ENCODE peak calls at places on chromosomes 13 and 19, in four cellular contexts. One of them, this sample, is unnamed. For H3K4me1, the result is how much of the 10 kb centered on the place peaks cover.

GRCh38 chr19:49442793-49443365 is 1.6 kb upstream of the SLC17A7 start:
- DNase-seq in uterus: peak
- DNase-seq in OCI-LY7: peak
- DNase-seq in CD8-positive, alpha-beta memory T cell: peak
- DNase-seq in this sample: peak

GRCh38 chr13:65787087-65787486 is 1443.0 kb downstream of the PCDH9 start:
- DNase-seq in CD8-positive, alpha-beta memory T cell: no peak
- DNase-seq in uterus: no peak
- DNase-seq in OCI-LY7: no peak
- DNase-seq in this sample: no peak

GRCh38 chr19:33998739-33999345 is 173.5 kb upstream of the LSM14A start:
- DNase-seq in uterus: no peak
- DNase-seq in CD8-positive, alpha-beta memory T cell: no peak
- DNase-seq in OCI-LY7: peak
- DNase-seq in this sample: no peak

GRCh38 chr13:79490846-79491245 is 9.9 kb downstream of the NDFIP2 start:
- DNase-seq in OCI-LY7: no peak
- DNase-seq in CD8-positive, alpha-beta memory T cell: no peak
- DNase-seq in uterus: no peak
- DNase-seq in this sample: no peak

GRCh38 chr19:50792852-50793250 is 2.6 kb downstream of the ACP4 start:
- DNase-seq in OCI-LY7: no peak
- DNase-seq in uterus: no peak
- DNase-seq in CD8-positive, alpha-beta memory T cell: no peak
- DNase-seq in this sample: no peak

GRCh38 chr13:21670006-21670882 is 629 bp upstream of the FGF9 start:
- DNase-seq in OCI-LY7: peak
- DNase-seq in CD8-positive, alpha-beta memory T cell: peak
- DNase-seq in uterus: peak
- DNase-seq in this sample: peak

GRCh38 chr13:70107498-70108271 is at the start of gene ATXN8OS:
- DNase-seq in uterus: no peak
- DNase-seq in CD8-positive, alpha-beta memory T cell: peak
- DNase-seq in OCI-LY7: no peak
- DNase-seq in this sample: peak

GRCh38 chr19:56367829-56368711 is 25.3 kb downstream of the ZNF582 start:
- DNase-seq in OCI-LY7: no peak
- DNase-seq in uterus: peak
- DNase-seq in CD8-positive, alpha-beta memory T cell: peak
- DNase-seq in this sample: peak

GRCh38 chr19:56404705-56405056 is 549 bp downstream of the ZNF583 start:
- DNase-seq in CD8-positive, alpha-beta memory T cell: peak
- DNase-seq in uterus: no peak
- DNase-seq in OCI-LY7: no peak
- DNase-seq in this sample: no peak

GRCh38 chr13:102003848-102004570 is 397.8 kb downstream of the FGF14 start:
- DNase-seq in uterus: no peak
- DNase-seq in CD8-positive, alpha-beta memory T cell: no peak
- DNase-seq in OCI-LY7: no peak
- DNase-seq in this sample: no peak

GRCh38 chr13:86932935-86933334 is 738.2 kb upstream of the SLITRK5 start:
- DNase-seq in uterus: no peak
- DNase-seq in CD8-positive, alpha-beta memory T cell: no peak
- DNase-seq in OCI-LY7: no peak
- DNase-seq in this sample: no peak

GRCh38 chr19:14848822-14849221 is at the start of gene OR7A10:
- DNase-seq in uterus: no peak
- DNase-seq in OCI-LY7: no peak
- DNase-seq in CD8-positive, alpha-beta memory T cell: no peak
- DNase-seq in this sample: no peak

GRCh38 chr13:102905905-102906304 is 60.1 kb downstream of the ERCC5 start:
- DNase-seq in OCI-LY7: no peak
- DNase-seq in CD8-positive, alpha-beta memory T cell: no peak
- DNase-seq in uterus: no peak
- DNase-seq in this sample: no peak

GRCh38 chr19:54459282-54460229 is 4.0 kb downstream of the LENG9 start:
- DNase-seq in CD8-positive, alpha-beta memory T cell: no peak
- DNase-seq in uterus: no peak
- DNase-seq in OCI-LY7: no peak
- DNase-seq in this sample: peak

GRCh38 chr13:27359203-27359821 is 65.1 kb upstream of the GTF3A start:
- DNase-seq in CD8-positive, alpha-beta memory T cell: peak
- DNase-seq in uterus: peak
- DNase-seq in OCI-LY7: peak
- DNase-seq in this sample: peak

GRCh38 chr19:57903298-57904174 is 12.9 kb downstream of the ZNF417 start:
- DNase-seq in OCI-LY7: peak
- DNase-seq in CD8-positive, alpha-beta memory T cell: no peak
- DNase-seq in uterus: no peak
- DNase-seq in this sample: no peak

GRCh38 chr19:49425922-49426592 is 869 bp downstream of the GFY start:
- DNase-seq in uterus: no peak
- DNase-seq in OCI-LY7: peak
- DNase-seq in CD8-positive, alpha-beta memory T cell: no peak
- DNase-seq in this sample: no peak

GRCh38 chr13:93951153-93951552 is 528.3 kb downstream of the DCT start:
- DNase-seq in OCI-LY7: no peak
- DNase-seq in uterus: no peak
- DNase-seq in CD8-positive, alpha-beta memory T cell: no peak
- DNase-seq in this sample: no peak

GRCh38 chr19:3433313-3433712 is 47.0 kb downstream of the SMIM24 start:
- DNase-seq in uterus: no peak
- DNase-seq in CD8-positive, alpha-beta memory T cell: no peak
- DNase-seq in OCI-LY7: no peak
- DNase-seq in this sample: no peak

GRCh38 chr19:41755328-41755913 is at the start of gene CEACAM6:
- DNase-seq in CD8-positive, alpha-beta memory T cell: no peak
- DNase-seq in uterus: no peak
- DNase-seq in OCI-LY7: no peak
- DNase-seq in this sample: no peak

GRCh38 chr19:40962460-40962961 is 28.6 kb upstream of the CYP2B6 start:
- DNase-seq in CD8-positive, alpha-beta memory T cell: no peak
- DNase-seq in OCI-LY7: no peak
- DNase-seq in uterus: no peak
- DNase-seq in this sample: no peak

GRCh38 chr19:23002690-23003422 is at the start of gene ZNF728:
- DNase-seq in OCI-LY7: no peak
- DNase-seq in uterus: peak
- DNase-seq in CD8-positive, alpha-beta memory T cell: no peak
- DNase-seq in this sample: no peak

GRCh38 chr13:49022472-49023144 is 46.9 kb downstream of the FNDC3A start:
- DNase-seq in OCI-LY7: no peak
- DNase-seq in uterus: no peak
- DNase-seq in CD8-positive, alpha-beta memory T cell: no peak
- DNase-seq in this sample: no peak

GRCh38 chr13:76292726-76293125 is 593.5 kb downstream of the KCTD12 start:
- DNase-seq in CD8-positive, alpha-beta memory T cell: no peak
- DNase-seq in uterus: no peak
- DNase-seq in OCI-LY7: no peak
- DNase-seq in this sample: no peak

GRCh38 chr13:34678154-34678553 is 263.9 kb upstream of the NBEA start:
- DNase-seq in OCI-LY7: no peak
- DNase-seq in uterus: no peak
- DNase-seq in CD8-positive, alpha-beta memory T cell: no peak
- DNase-seq in this sample: no peak

GRCh38 chr13:90445179-90445578 is 902.3 kb upstream of the MIR17HG start:
- DNase-seq in uterus: no peak
- DNase-seq in CD8-positive, alpha-beta memory T cell: no peak
- DNase-seq in OCI-LY7: no peak
- DNase-seq in this sample: no peak

GRCh38 chr19:54391589-54392061 is 23.6 kb upstream of the TTYH1 start:
- DNase-seq in OCI-LY7: no peak
- DNase-seq in CD8-positive, alpha-beta memory T cell: no peak
- DNase-seq in uterus: no peak
- DNase-seq in this sample: no peak

GRCh38 chr19:41997851-41998229 is 3.8 kb upstream of the ATP1A3 start:
- DNase-seq in CD8-positive, alpha-beta memory T cell: no peak
- DNase-seq in OCI-LY7: peak
- DNase-seq in uterus: no peak
- DNase-seq in this sample: no peak

GRCh38 chr13:30551194-30551593 is 66.5 kb upstream of the USPL1 start:
- DNase-seq in OCI-LY7: peak
- DNase-seq in uterus: no peak
- DNase-seq in CD8-positive, alpha-beta memory T cell: no peak
- DNase-seq in this sample: no peak

GRCh38 chr19:55232284-55232597 is 3.7 kb upstream of the TMEM86B start:
- DNase-seq in uterus: no peak
- DNase-seq in CD8-positive, alpha-beta memory T cell: no peak
- DNase-seq in OCI-LY7: no peak
- DNase-seq in this sample: no peak

DNA sequence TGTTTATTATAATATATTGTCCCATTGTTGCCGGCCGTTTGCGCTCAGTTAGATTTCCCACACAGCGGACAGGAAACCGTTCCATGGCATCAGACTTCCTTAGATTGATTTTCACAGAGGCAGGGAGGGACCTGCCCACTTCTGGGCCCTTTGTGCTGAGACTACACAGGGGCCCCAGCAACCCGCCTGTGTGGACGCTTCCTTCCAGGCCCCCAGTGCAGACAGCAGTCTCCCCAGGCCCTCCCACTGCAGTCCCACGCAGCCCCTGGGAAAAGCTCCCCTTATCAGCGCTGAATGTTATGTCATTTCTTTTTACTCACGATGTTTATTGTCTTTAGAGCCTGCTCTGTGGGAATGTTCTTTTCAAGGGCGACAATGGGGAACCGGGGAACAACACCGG is 351.7 kb upstream of the ARGLU1 start:
- DNase-seq in CD8-positive, alpha-beta memory T cell: no peak
- DNase-seq in uterus: peak
- DNase-seq in OCI-LY7: peak
- DNase-seq in this sample: peak
- H3K4me1 ChIP-seq in CD8-positive, alpha-beta memory T cell: under half
- H3K4me1 ChIP-seq in uterus: under half
- H3K4me1 ChIP-seq in OCI-LY7: half or more
- H3K4me1 ChIP-seq in this sample: under half

DNA sequence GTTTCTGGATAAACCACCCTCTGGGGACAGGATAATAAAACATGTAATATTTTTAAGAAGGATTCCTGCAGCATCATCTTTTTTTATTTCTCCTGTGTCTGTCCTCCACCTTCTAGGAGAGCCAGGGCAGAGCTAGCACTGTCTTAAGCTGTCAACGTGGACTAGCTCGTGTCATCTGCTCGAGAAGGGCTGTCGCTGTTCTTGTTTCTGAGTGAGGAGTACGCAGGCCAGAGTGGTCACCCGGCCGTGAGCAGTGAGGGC is 13.9 kb downstream of the CAPN12 start:
- DNase-seq in uterus: no peak
- DNase-seq in CD8-positive, alpha-beta memory T cell: peak
- DNase-seq in OCI-LY7: no peak
- DNase-seq in this sample: no peak
- H3K4me1 ChIP-seq in uterus: under half
- H3K4me1 ChIP-seq in CD8-positive, alpha-beta memory T cell: under half
- H3K4me1 ChIP-seq in OCI-LY7: under half
- H3K4me1 ChIP-seq in this sample: under half

DNA sequence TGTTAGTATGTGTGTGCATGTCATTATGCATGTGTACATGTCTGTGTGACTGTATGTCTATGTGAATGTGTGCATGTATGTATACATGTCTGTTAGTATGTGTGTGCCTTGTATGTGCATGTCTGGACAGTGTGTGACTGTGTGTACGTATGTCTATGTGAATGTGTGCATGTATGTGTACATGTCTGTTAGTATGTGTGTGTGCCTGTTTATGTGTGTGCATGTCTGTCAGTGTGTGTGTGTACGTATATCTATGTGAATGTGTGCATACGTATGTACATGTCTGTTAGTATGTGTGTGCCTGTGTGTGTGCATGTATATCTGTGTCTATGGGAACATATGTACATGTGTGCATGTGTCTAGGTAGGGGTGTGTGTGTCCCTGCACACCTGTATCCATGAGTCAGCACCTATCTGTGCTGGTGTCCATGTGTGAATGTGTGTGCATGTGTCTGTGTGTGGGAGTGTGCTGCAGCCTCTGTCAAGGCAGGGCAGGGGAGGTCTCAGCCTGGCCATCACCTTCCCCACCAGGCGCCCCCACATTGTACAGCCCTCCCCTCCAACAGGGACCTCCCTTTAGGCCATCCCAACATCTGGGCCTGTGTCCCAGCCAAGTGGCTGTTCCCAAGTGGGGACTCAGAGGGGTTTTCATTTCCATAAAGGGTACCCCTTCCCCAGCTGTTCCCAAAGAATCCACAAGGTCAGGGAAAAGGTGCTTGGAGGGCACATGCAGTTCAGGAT is 4.4 kb downstream of the GAS6 start:
- DNase-seq in CD8-positive, alpha-beta memory T cell: no peak
- DNase-seq in OCI-LY7: no peak
- DNase-seq in uterus: peak
- DNase-seq in this sample: no peak
- H3K4me1 ChIP-seq in CD8-positive, alpha-beta memory T cell: under half
- H3K4me1 ChIP-seq in OCI-LY7: under half
- H3K4me1 ChIP-seq in uterus: under half
- H3K4me1 ChIP-seq in this sample: under half

GRCh38 chr13:110562696-110563462 is 1.4 kb upstream of the RAB20 start:
- DNase-seq in CD8-positive, alpha-beta memory T cell: no peak
- DNase-seq in OCI-LY7: no peak
- DNase-seq in uterus: no peak
- DNase-seq in this sample: peak

GRCh38 chr13:110559986-110560385 is 1.5 kb downstream of the RAB20 start:
- DNase-seq in CD8-positive, alpha-beta memory T cell: no peak
- DNase-seq in OCI-LY7: no peak
- DNase-seq in uterus: no peak
- DNase-seq in this sample: no peak

GRCh38 chr13:110559429-110559943 is 2.0 kb downstream of the RAB20 start:
- DNase-seq in CD8-positive, alpha-beta memory T cell: no peak
- DNase-seq in OCI-LY7: no peak
- DNase-seq in uterus: no peak
- DNase-seq in this sample: peak

GRCh38 chr13:110561335-110562033 is at the start of gene RAB20:
- DNase-seq in OCI-LY7: peak
- DNase-seq in CD8-positive, alpha-beta memory T cell: peak
- DNase-seq in uterus: peak
- DNase-seq in this sample: peak

GRCh38 chr13:110560606-110561334 is 752 bp downstream of the RAB20 start:
- DNase-seq in uterus: no peak
- DNase-seq in OCI-LY7: no peak
- DNase-seq in CD8-positive, alpha-beta memory T cell: no peak
- DNase-seq in this sample: peak
- H3K4me1 ChIP-seq in uterus: under half
- H3K4me1 ChIP-seq in OCI-LY7: under half
- H3K4me1 ChIP-seq in CD8-positive, alpha-beta memory T cell: under half
- H3K4me1 ChIP-seq in this sample: under half

GRCh38 chr19:46983097-46983496 is 36.5 kb upstream of the NPAS1 start:
- DNase-seq in OCI-LY7: no peak
- DNase-seq in uterus: no peak
- DNase-seq in CD8-positive, alpha-beta memory T cell: no peak
- DNase-seq in this sample: no peak
- H3K4me1 ChIP-seq in OCI-LY7: under half
- H3K4me1 ChIP-seq in uterus: under half
- H3K4me1 ChIP-seq in CD8-positive, alpha-beta memory T cell: under half
- H3K4me1 ChIP-seq in this sample: under half

DNA sequence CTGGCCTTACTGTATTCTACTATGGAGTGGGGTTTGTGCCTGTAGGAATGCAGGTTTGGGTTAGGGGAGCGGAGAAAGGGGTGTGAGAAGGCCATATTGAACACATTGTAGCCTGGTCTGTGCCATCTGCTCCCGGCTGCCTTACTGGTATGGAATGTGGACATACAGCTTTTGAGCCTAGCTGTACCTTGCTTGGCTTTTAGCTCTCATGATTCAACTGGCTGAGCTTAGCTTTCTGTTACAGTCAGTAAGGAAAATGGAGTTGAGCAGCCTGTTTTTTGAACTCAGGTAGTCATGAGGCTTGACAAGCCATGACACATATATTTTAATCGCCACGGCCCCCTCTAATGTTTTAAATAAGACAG is 41.6 kb downstream of the ARHGAP35 start:
- DNase-seq in uterus: no peak
- DNase-seq in OCI-LY7: no peak
- DNase-seq in CD8-positive, alpha-beta memory T cell: no peak
- DNase-seq in this sample: no peak
- H3K4me1 ChIP-seq in uterus: under half
- H3K4me1 ChIP-seq in OCI-LY7: under half
- H3K4me1 ChIP-seq in CD8-positive, alpha-beta memory T cell: under half
- H3K4me1 ChIP-seq in this sample: under half